ENCODE peak calls at places on chromosomes 11 and 22, in seven cellular contexts. Z is pancreas, B is psoas muscle, C is adrenal gland, A is fibroblast of lung, T is tibial nerve, V is mammary epithelial cell. O is an unnamed sample.
A peak's percentile ranks its signal among the peaks of the same experiment; 100 is the strongest.

GRCh38 chr22:31229402-31230140 is 17.5 kb downstream of the LIMK2 start:
- DNase-seq in A (peak; percentile 52), B (peak; percentile 29), Z (peak; percentile 75), V (no peak), T (peak; percentile 42), C (peak; percentile 59), O (peak; percentile 18)

GRCh38 chr22:19805821-19806212 is 45.2 kb downstream of the TBX1 start:
- DNase-seq in T (no peak), A (no peak), Z (no peak), B (no peak), V (no peak), C (no peak), O (no peak)

GRCh38 chr11:729492-730074 is 17.7 kb upstream of the TALDO1 start:
- DNase-seq in C (no peak), B (no peak), Z (no peak), T (no peak), V (no peak), A (no peak), O (no peak)

GRCh38 chr11:118144301-118144701 is 8.3 kb downstream of the SCN4B start:
- DNase-seq in C (no peak), B (no peak), Z (no peak), T (no peak), V (no peak), A (no peak), O (no peak)

GRCh38 chr11:18657696-18658095 is 23.6 kb upstream of the SPTY2D1 start:
- DNase-seq in T (no peak), C (no peak), V (no peak), Z (no peak), A (no peak), B (no peak), O (no peak)

GRCh38 chr11:61627831-61628753 is 47.2 kb upstream of the SYT7 start:
- DNase-seq in Z (peak; percentile 66), B (peak; percentile 67), C (peak; percentile 61), T (no peak), V (peak; percentile 59), A (peak; percentile 55), O (peak; percentile 65)

GRCh38 chr11:41612415-41612814 is 153.0 kb upstream of the LRRC4C start:
- DNase-seq in T (no peak), A (peak; percentile 32), V (peak; percentile 15), C (no peak), Z (no peak), B (no peak), O (no peak)

GRCh38 chr11:19762266-19762665 is 49.6 kb downstream of the NAV2 start:
- DNase-seq in B (no peak), A (no peak), V (no peak), T (no peak), Z (no peak), C (no peak), O (no peak)

GRCh38 chr11:6746086-6746618 is 25.6 kb downstream of the OR2AG2 start:
- DNase-seq in T (no peak), A (no peak), B (no peak), Z (no peak), C (no peak), V (no peak), O (no peak)

GRCh38 chr22:24494182-24494534 is 974 bp upstream of the UPB1 start:
- DNase-seq in C (no peak), V (no peak), Z (no peak), T (no peak), A (no peak), B (no peak), O (no peak)
- H3K4me3 ChIP-seq in C (peak overlapping the region; percentile 42), V (no peak overlapping the region), Z (no peak overlapping the region), T (peak overlapping the region; percentile 26), A (no peak overlapping the region), B (peak overlapping the region; percentile 50), O (no peak overlapping the region)

DNA sequence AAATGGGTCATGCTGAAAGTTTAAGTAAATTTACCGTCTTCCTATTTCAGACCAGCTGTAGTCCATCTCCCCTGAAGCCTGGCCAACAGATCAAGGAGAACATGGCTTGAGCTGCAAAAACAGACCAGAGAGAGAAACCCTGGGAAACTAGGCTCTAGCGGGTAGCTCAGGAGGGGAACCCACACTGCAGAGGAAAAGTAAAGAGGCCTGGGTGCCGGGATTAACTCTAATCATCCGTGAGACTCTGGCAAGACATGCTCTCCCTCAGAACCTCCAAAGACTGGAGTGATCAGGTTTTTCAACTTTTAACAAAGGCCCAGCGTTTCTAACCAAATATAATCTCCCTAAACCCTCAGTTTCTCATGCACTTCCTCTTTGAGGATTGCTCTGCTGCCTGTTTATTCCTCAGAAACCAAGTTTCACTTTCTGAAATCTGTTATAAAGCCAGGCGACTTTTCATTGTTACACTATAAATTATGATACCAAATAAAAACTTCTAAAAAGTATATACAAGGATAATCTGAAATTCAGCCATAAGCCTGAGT is 67.4 kb downstream of the GAB2 start:
- DNase-seq in C (no peak), T (no peak), B (no peak), V (no peak), Z (no peak), A (peak; percentile 26), O (no peak)
- H3K9me3 ChIP-seq in C (no peaks in the 10 kb centered on the region), T (no peaks in the 10 kb centered on the region), B (no peaks in the 10 kb centered on the region), V (no peaks in the 10 kb centered on the region), Z (no peaks in the 10 kb centered on the region), A (no peaks in the 10 kb centered on the region), O (no peaks in the 10 kb centered on the region)

DNA sequence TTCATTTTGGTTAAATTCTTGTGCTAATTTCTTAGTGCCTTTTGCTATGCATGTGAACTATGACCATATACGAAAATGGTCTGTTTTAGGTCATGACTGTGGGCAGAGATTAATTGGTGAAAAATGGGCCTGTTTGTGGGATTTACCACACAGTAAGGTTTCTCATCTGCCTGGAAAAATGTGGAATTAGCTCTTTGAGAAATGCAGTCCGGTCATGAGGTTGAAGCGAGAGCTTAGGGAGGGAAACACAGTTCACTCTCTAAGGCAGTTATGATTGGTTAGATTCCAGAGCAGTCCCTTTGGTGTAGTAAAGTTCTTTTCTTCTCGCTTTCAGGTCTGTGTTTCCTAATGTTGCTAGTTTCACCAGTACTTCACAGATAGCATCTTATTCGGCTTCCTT is 1.2 kb upstream of the PDE3B start:
- DNase-seq in B (no peak), V (no peak), Z (no peak), C (no peak), A (no peak), T (no peak), O (no peak)
- H3K4me3 ChIP-seq in B (no peak overlapping the region), V (no peak overlapping the region), Z (no peak overlapping the region), C (no peak overlapping the region), A (no peak overlapping the region), T (no peak overlapping the region), O (no peak overlapping the region)

GRCh38 chr11:100670140-100670539 is 16.9 kb upstream of the ARHGAP42 start:
- DNase-seq in B (no peak), A (no peak), V (no peak), T (no peak), Z (no peak), C (no peak), O (no peak)
- H3K9me3 ChIP-seq in B (no peaks in the 10 kb centered on the region), A (no peaks in the 10 kb centered on the region), V (no peaks in the 10 kb centered on the region), T (no peaks in the 10 kb centered on the region), Z (no peaks in the 10 kb centered on the region), C (no peaks in the 10 kb centered on the region), O (no peaks in the 10 kb centered on the region)

O was measured in MG63.